ENCODE peak calls at places on chromosome 21, in six cellular contexts. One of them, this sample, is unnamed.

GRCh38 chr21:43739648-43740435 is 20.9 kb downstream of the PDXK start:
- DNase-seq in stomach: no peak
- DNase-seq in adrenal gland: no peak
- DNase-seq in lung: no peak
- DNase-seq in kidney epithelial cell: no peak
- DNase-seq in GM12878: no peak
- DNase-seq in this sample: no peak

GRCh38 chr21:41426656-41427311 is 745 bp downstream of the MX1 start:
- DNase-seq in kidney epithelial cell: no peak
- DNase-seq in lung: no peak
- DNase-seq in GM12878: no peak
- DNase-seq in stomach: no peak
- DNase-seq in adrenal gland: no peak
- DNase-seq in this sample: no peak

GRCh38 chr21:43908167-43908566 is 43.1 kb downstream of the AGPAT3 start:
- DNase-seq in stomach: no peak
- DNase-seq in adrenal gland: peak
- DNase-seq in lung: no peak
- DNase-seq in GM12878: no peak
- DNase-seq in kidney epithelial cell: no peak
- DNase-seq in this sample: no peak

GRCh38 chr21:32463367-32463766 is 50.9 kb downstream of the EVA1C start:
- DNase-seq in GM12878: no peak
- DNase-seq in lung: no peak
- DNase-seq in kidney epithelial cell: no peak
- DNase-seq in stomach: no peak
- DNase-seq in adrenal gland: peak
- DNase-seq in this sample: peak

GRCh38 chr21:32748529-32748928 is 20.7 kb upstream of the SYNJ1 start:
- DNase-seq in lung: no peak
- DNase-seq in kidney epithelial cell: no peak
- DNase-seq in GM12878: no peak
- DNase-seq in stomach: no peak
- DNase-seq in adrenal gland: no peak
- DNase-seq in this sample: no peak

GRCh38 chr21:32516729-32517649 is 68.3 kb downstream of the TCP10L start:
- DNase-seq in lung: no peak
- DNase-seq in GM12878: no peak
- DNase-seq in adrenal gland: no peak
- DNase-seq in stomach: no peak
- DNase-seq in kidney epithelial cell: no peak
- DNase-seq in this sample: no peak

GRCh38 chr21:43720539-43721224 is 1.8 kb downstream of the PDXK start:
- DNase-seq in kidney epithelial cell: no peak
- DNase-seq in lung: no peak
- DNase-seq in adrenal gland: peak
- DNase-seq in stomach: no peak
- DNase-seq in GM12878: no peak
- DNase-seq in this sample: no peak

GRCh38 chr21:43818685-43819084 is 29.3 kb downstream of the RRP1 start:
- DNase-seq in lung: no peak
- DNase-seq in adrenal gland: no peak
- DNase-seq in stomach: no peak
- DNase-seq in GM12878: no peak
- DNase-seq in kidney epithelial cell: no peak
- DNase-seq in this sample: no peak

GRCh38 chr21:41366522-41367151 is 4.8 kb downstream of the MX2 start:
- DNase-seq in lung: peak
- DNase-seq in GM12878: peak
- DNase-seq in adrenal gland: no peak
- DNase-seq in kidney epithelial cell: peak
- DNase-seq in stomach: peak
- DNase-seq in this sample: peak

GRCh38 chr21:44896561-44897286 is 23.2 kb upstream of the PTTG1IP start:
- DNase-seq in stomach: no peak
- DNase-seq in adrenal gland: no peak
- DNase-seq in GM12878: no peak
- DNase-seq in kidney epithelial cell: no peak
- DNase-seq in lung: no peak
- DNase-seq in this sample: no peak

GRCh38 chr21:43618940-43619339 is 40.3 kb downstream of the HSF2BP start:
- DNase-seq in lung: no peak
- DNase-seq in kidney epithelial cell: no peak
- DNase-seq in adrenal gland: no peak
- DNase-seq in stomach: peak
- DNase-seq in GM12878: no peak
- DNase-seq in this sample: no peak

GRCh38 chr21:39938086-39938611 is 70.9 kb downstream of the PCP4 start:
- DNase-seq in lung: no peak
- DNase-seq in GM12878: no peak
- DNase-seq in stomach: no peak
- DNase-seq in adrenal gland: peak
- DNase-seq in kidney epithelial cell: no peak
- DNase-seq in this sample: no peak

GRCh38 chr21:45228171-45228641 is 59.5 kb downstream of the POFUT2 start:
- DNase-seq in kidney epithelial cell: peak
- DNase-seq in stomach: no peak
- DNase-seq in adrenal gland: peak
- DNase-seq in lung: no peak
- DNase-seq in GM12878: no peak
- DNase-seq in this sample: peak

GRCh38 chr21:26881504-26882228 is 36.5 kb upstream of the ADAMTS1 start:
- DNase-seq in kidney epithelial cell: peak
- DNase-seq in stomach: no peak
- DNase-seq in lung: no peak
- DNase-seq in adrenal gland: no peak
- DNase-seq in GM12878: no peak
- DNase-seq in this sample: no peak

GRCh38 chr21:41348434-41348833 is 13.4 kb upstream of the MX2 start:
- DNase-seq in GM12878: no peak
- DNase-seq in lung: no peak
- DNase-seq in kidney epithelial cell: no peak
- DNase-seq in adrenal gland: no peak
- DNase-seq in stomach: no peak
- DNase-seq in this sample: no peak

GRCh38 chr21:41232055-41232454 is 64.1 kb downstream of the BACE2 start:
- DNase-seq in adrenal gland: no peak
- DNase-seq in lung: no peak
- DNase-seq in kidney epithelial cell: no peak
- DNase-seq in GM12878: no peak
- DNase-seq in stomach: no peak
- DNase-seq in this sample: no peak

GRCh38 chr21:44969965-44970755 is 30.3 kb downstream of the SLX9 start:
- DNase-seq in stomach: no peak
- DNase-seq in lung: no peak
- DNase-seq in GM12878: no peak
- DNase-seq in kidney epithelial cell: no peak
- DNase-seq in adrenal gland: peak
- DNase-seq in this sample: no peak

GRCh38 chr21:43760391-43760958 is 15.6 kb downstream of the CSTB start:
- DNase-seq in GM12878: no peak
- DNase-seq in adrenal gland: no peak
- DNase-seq in kidney epithelial cell: no peak
- DNase-seq in stomach: no peak
- DNase-seq in lung: no peak
- DNase-seq in this sample: no peak

GRCh38 chr21:37615962-37616361 is 249.4 kb downstream of the DYRK1A start:
- DNase-seq in kidney epithelial cell: no peak
- DNase-seq in adrenal gland: no peak
- DNase-seq in lung: no peak
- DNase-seq in GM12878: no peak
- DNase-seq in stomach: no peak
- DNase-seq in this sample: no peak

GRCh38 chr21:25929859-25930520 is 195.2 kb downstream of the GABPA start:
- DNase-seq in kidney epithelial cell: no peak
- DNase-seq in stomach: no peak
- DNase-seq in GM12878: no peak
- DNase-seq in adrenal gland: no peak
- DNase-seq in lung: no peak
- DNase-seq in this sample: no peak

GRCh38 chr21:34845521-34846213 is 176.9 kb downstream of the CLIC6 start:
- DNase-seq in lung: peak
- DNase-seq in kidney epithelial cell: peak
- DNase-seq in adrenal gland: no peak
- DNase-seq in GM12878: peak
- DNase-seq in stomach: peak
- DNase-seq in this sample: peak

GRCh38 chr21:33425825-33426224 is 22.6 kb downstream of the IFNGR2 start:
- DNase-seq in stomach: no peak
- DNase-seq in kidney epithelial cell: no peak
- DNase-seq in adrenal gland: no peak
- DNase-seq in lung: no peak
- DNase-seq in GM12878: no peak
- DNase-seq in this sample: no peak

GRCh38 chr21:41727784-41728763 is 38.8 kb downstream of the RIPK4 start:
- DNase-seq in GM12878: no peak
- DNase-seq in kidney epithelial cell: no peak
- DNase-seq in lung: no peak
- DNase-seq in stomach: no peak
- DNase-seq in adrenal gland: no peak
- DNase-seq in this sample: no peak

GRCh38 chr21:46347791-46348381 is 23.9 kb downstream of the PCNT start:
- DNase-seq in GM12878: no peak
- DNase-seq in kidney epithelial cell: no peak
- DNase-seq in adrenal gland: peak
- DNase-seq in stomach: no peak
- DNase-seq in lung: no peak
- DNase-seq in this sample: no peak

GRCh38 chr21:38834725-38835124 is 29.0 kb downstream of the ETS2 start:
- DNase-seq in GM12878: no peak
- DNase-seq in adrenal gland: no peak
- DNase-seq in kidney epithelial cell: no peak
- DNase-seq in lung: no peak
- DNase-seq in stomach: no peak
- DNase-seq in this sample: no peak

GRCh38 chr21:30269803-30270530 is 12.8 kb downstream of the KRTAP24-1 start:
- DNase-seq in lung: no peak
- DNase-seq in kidney epithelial cell: no peak
- DNase-seq in stomach: no peak
- DNase-seq in GM12878: no peak
- DNase-seq in adrenal gland: no peak
- DNase-seq in this sample: no peak

DNA sequence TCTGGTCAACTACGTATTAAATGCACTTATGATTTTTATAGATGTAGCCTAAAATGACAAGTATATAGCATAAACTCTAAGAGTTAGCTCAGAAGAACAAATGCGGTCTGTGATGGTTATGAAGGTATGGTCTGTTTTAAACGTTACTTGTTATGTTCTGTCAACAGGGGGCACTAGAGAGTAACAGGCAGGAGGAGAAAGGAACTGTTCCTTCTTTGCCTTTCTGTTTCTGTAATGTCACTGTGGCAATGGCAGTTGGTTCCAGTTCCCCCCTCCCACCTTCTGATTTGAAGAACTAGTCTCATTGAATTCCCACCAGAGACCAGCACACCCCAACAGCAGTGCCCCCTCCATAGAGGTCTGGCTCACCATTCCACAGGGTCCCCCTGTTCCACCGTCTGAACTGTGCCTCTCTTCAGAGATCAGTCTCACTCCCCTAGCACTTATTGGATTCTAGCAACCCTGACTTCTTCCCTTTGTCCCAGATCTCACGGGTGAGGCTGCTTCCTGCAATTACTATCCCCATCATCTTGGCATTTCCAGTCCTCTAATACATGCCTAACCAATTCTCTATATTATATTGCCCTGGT is 14.0 kb downstream of the KRTAP24-1 start:
- DNase-seq in GM12878: no peak
- DNase-seq in stomach: no peak
- DNase-seq in kidney epithelial cell: no peak
- DNase-seq in adrenal gland: no peak
- DNase-seq in lung: no peak
- DNase-seq in this sample: no peak
- TF ChIP-seq CTCF in GM12878: no peak
- TF ChIP-seq CTCF in stomach: no peak
- TF ChIP-seq CTCF in kidney epithelial cell: no peak
- TF ChIP-seq CTCF in adrenal gland: no peak
- TF ChIP-seq CTCF in lung: no peak
- TF ChIP-seq CTCF in this sample: no peak

GRCh38 chr21:16945580-16945979 is 567.3 kb upstream of the CXADR start:
- DNase-seq in kidney epithelial cell: no peak
- DNase-seq in lung: no peak
- DNase-seq in GM12878: no peak
- DNase-seq in adrenal gland: no peak
- DNase-seq in stomach: no peak
- DNase-seq in this sample: no peak

DNA sequence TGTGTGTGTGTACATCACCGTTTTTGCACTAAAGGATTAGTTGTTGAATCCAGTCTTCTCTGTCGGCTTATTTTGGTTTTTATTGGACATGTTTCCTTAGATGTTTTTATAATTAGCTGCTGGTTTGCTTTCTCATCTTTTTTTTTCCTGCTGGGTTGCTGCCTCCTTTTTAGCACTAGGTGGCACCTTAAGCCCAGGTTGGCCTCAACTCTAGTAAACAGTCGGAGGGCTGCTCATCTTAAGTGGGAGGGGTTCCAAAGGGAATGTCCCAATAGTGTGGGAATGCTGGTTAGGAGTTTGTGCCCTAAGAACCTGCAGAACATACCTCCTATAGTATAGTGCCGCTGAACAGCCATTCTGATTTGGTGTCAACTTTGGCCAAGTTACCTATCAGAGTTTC is 570.1 kb upstream of the CXADR start:
- DNase-seq in GM12878: no peak
- DNase-seq in kidney epithelial cell: no peak
- DNase-seq in stomach: no peak
- DNase-seq in adrenal gland: no peak
- DNase-seq in lung: no peak
- DNase-seq in this sample: peak
- TF ChIP-seq CTCF in GM12878: no peak
- TF ChIP-seq CTCF in kidney epithelial cell: peak
- TF ChIP-seq CTCF in stomach: no peak
- TF ChIP-seq CTCF in adrenal gland: peak
- TF ChIP-seq CTCF in lung: no peak
- TF ChIP-seq CTCF in this sample: peak

GRCh38 chr21:35854281-35854680 is 206.0 kb downstream of the SETD4 start:
- DNase-seq in lung: no peak
- DNase-seq in stomach: no peak
- DNase-seq in adrenal gland: no peak
- DNase-seq in GM12878: no peak
- DNase-seq in kidney epithelial cell: no peak
- DNase-seq in this sample: no peak
- TF ChIP-seq CTCF in lung: no peak
- TF ChIP-seq CTCF in stomach: no peak
- TF ChIP-seq CTCF in adrenal gland: no peak
- TF ChIP-seq CTCF in GM12878: no peak
- TF ChIP-seq CTCF in kidney epithelial cell: no peak
- TF ChIP-seq CTCF in this sample: no peak

DNA sequence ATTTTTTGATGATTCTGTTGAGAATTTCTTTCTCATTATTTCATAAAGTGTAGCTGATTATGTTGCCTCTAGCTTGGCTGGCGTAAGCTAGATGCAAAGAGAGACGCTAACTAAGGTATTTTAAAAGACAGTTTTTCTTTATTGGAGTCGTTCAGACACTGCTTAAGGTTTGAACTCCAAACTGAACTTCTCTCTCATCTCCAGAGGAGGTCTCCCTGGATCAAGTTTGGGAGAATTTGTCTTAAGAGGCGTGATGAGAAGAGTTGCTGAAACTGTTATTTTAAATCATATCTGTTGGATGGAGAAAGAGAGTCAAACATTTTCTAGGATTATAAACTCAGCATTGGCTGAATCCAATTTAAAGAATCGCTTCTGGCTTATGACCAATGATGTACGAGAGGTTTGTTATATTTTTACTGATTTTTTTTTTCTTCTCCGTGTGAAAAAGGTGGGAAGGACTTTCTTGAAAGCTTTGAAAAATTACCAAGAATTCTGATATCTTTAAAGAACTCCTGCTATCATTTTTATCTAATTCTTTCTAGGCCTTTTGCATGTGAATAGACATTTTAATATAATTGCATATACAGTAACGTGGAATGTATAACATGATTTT is 34.0 kb downstream of the MAP3K7CL start:
- DNase-seq in lung: no peak
- DNase-seq in adrenal gland: no peak
- DNase-seq in stomach: no peak
- DNase-seq in kidney epithelial cell: no peak
- DNase-seq in GM12878: no peak
- DNase-seq in this sample: no peak
- TF ChIP-seq CTCF in lung: peak
- TF ChIP-seq CTCF in adrenal gland: peak
- TF ChIP-seq CTCF in stomach: no peak
- TF ChIP-seq CTCF in kidney epithelial cell: peak
- TF ChIP-seq CTCF in GM12878: peak
- TF ChIP-seq CTCF in this sample: no peak

This sample was measured in Calu3.